ENCODE peak calls at places on chromosomes 11 and 22, in six cellular contexts. G, H, Y, S, L and X are unnamed samples. For H3K4me1, the result is how much of the 10 kb centered on the place peaks cover.

GRCh38 chr22:49998718-49999062 is 13.9 kb downstream of the IL17REL start:
- DNase-seq in G (no peak), H (no peak), Y (no peak), S (no peak), L (no peak), X (peak)

GRCh38 chr22:47626428-47627390 is 864.3 kb downstream of the TBC1D22A start:
- DNase-seq in G (no peak), H (no peak), Y (no peak), S (no peak), L (no peak), X (no peak)

GRCh38 chr11:40130427-40130826 is 1329.0 kb downstream of the LRRC4C start:
- DNase-seq in G (peak), H (peak), Y (no peak), S (no peak), L (no peak), X (no peak)

GRCh38 chr11:27514558-27514957 is 8.0 kb upstream of the LIN7C start:
- DNase-seq in G (no peak), H (no peak), Y (no peak), S (peak), L (no peak), X (no peak)

GRCh38 chr11:42407379-42407778 is 904.4 kb upstream of the API5 start:
- DNase-seq in G (peak), H (peak), Y (no peak), S (no peak), L (no peak), X (no peak)

GRCh38 chr11:1297576-1298473 is 11.6 kb downstream of the TOLLIP start:
- DNase-seq in G (no peak), H (no peak), Y (peak), S (no peak), L (no peak), X (no peak)

GRCh38 chr11:105718641-105719040 is 108.8 kb downstream of the GRIA4 start:
- DNase-seq in G (no peak), H (no peak), Y (no peak), S (no peak), L (no peak), X (no peak)

GRCh38 chr11:63560506-63561179 is 2.5 kb downstream of the PLAAT2 start:
- DNase-seq in G (no peak), H (no peak), Y (no peak), S (peak), L (no peak), X (no peak)

GRCh38 chr22:44493206-44493605 is 4.8 kb downstream of the RTL6 start:
- DNase-seq in G (no peak), H (no peak), Y (no peak), S (no peak), L (peak), X (no peak)

GRCh38 chr11:101584651-101585050 is 844 bp upstream of the TRPC6 start:
- DNase-seq in G (no peak), H (no peak), Y (no peak), S (no peak), L (no peak), X (no peak)

GRCh38 chr22:48459259-48459658 is 1368.4 kb downstream of the BRD1 start:
- DNase-seq in G (no peak), H (no peak), Y (no peak), S (no peak), L (no peak), X (no peak)

GRCh38 chr22:32858121-32858703 is 56.7 kb downstream of the TIMP3 start:
- DNase-seq in G (no peak), H (no peak), Y (no peak), S (no peak), L (no peak), X (no peak)

GRCh38 chr11:79074547-79074946 is 366.3 kb downstream of the TENM4 start:
- DNase-seq in G (no peak), H (no peak), Y (no peak), S (no peak), L (no peak), X (no peak)

GRCh38 chr22:50304528-50305392 is 2.7 kb downstream of the PLXNB2 start:
- DNase-seq in G (no peak), H (no peak), Y (no peak), S (peak), L (no peak), X (peak)

GRCh38 chr11:21484039-21484438 is 708.8 kb upstream of the ANO5 start:
- DNase-seq in G (no peak), H (no peak), Y (no peak), S (no peak), L (no peak), X (no peak)

GRCh38 chr22:43477966-43478365 is 66.2 kb downstream of the MPPED1 start:
- DNase-seq in G (no peak), H (no peak), Y (no peak), S (no peak), L (no peak), X (no peak)

GRCh38 chr22:46098525-46099475 is 51.5 kb upstream of the PPARA start:
- DNase-seq in G (no peak), H (no peak), Y (no peak), S (no peak), L (no peak), X (no peak)

GRCh38 chr11:120612363-120613263 is 101.1 kb downstream of the GRIK4 start:
- DNase-seq in G (no peak), H (no peak), Y (no peak), S (peak), L (no peak), X (no peak)

GRCh38 chr22:49568751-49569285 is 258.9 kb downstream of the BRD1 start:
- DNase-seq in G (no peak), H (no peak), Y (peak), S (no peak), L (no peak), X (peak)

GRCh38 chr11:122769126-122769780 is 69.0 kb upstream of the CRTAM start:
- DNase-seq in G (no peak), H (no peak), Y (no peak), S (no peak), L (no peak), X (no peak)

GRCh38 chr11:129842138-129842537 is 26.5 kb downstream of the TMEM45B start:
- DNase-seq in G (no peak), H (no peak), Y (no peak), S (no peak), L (no peak), X (no peak)

GRCh38 chr11:33721984-33722383 is 14.2 kb downstream of the CD59 start:
- DNase-seq in G (no peak), H (no peak), Y (no peak), S (no peak), L (no peak), X (no peak)

GRCh38 chr11:33722579-33723234 is 13.5 kb downstream of the CD59 start:
- DNase-seq in G (no peak), H (no peak), Y (no peak), S (no peak), L (no peak), X (no peak)

GRCh38 chr11:33724644-33725035 is 11.6 kb downstream of the CD59 start:
- DNase-seq in G (no peak), H (no peak), Y (no peak), S (no peak), L (no peak), X (peak)

GRCh38 chr11:33721291-33721840 is 14.9 kb downstream of the CD59 start:
- DNase-seq in G (no peak), H (no peak), Y (no peak), S (no peak), L (no peak), X (no peak)

GRCh38 chr11:33723238-33723881 is 12.9 kb downstream of the CD59 start:
- DNase-seq in G (no peak), H (no peak), Y (no peak), S (peak), L (no peak), X (no peak)
- H3K4me1 ChIP-seq in G (under half), H (under half), Y (under half), S (under half), L (under half), X (under half)

GRCh38 chr11:96301818-96302217 is 41.2 kb downstream of the MAML2 start:
- DNase-seq in G (no peak), H (no peak), Y (no peak), S (no peak), L (no peak), X (no peak)
- H3K4me1 ChIP-seq in G (under half), H (under half), Y (under half), S (under half), L (under half), X (under half)

DNA sequence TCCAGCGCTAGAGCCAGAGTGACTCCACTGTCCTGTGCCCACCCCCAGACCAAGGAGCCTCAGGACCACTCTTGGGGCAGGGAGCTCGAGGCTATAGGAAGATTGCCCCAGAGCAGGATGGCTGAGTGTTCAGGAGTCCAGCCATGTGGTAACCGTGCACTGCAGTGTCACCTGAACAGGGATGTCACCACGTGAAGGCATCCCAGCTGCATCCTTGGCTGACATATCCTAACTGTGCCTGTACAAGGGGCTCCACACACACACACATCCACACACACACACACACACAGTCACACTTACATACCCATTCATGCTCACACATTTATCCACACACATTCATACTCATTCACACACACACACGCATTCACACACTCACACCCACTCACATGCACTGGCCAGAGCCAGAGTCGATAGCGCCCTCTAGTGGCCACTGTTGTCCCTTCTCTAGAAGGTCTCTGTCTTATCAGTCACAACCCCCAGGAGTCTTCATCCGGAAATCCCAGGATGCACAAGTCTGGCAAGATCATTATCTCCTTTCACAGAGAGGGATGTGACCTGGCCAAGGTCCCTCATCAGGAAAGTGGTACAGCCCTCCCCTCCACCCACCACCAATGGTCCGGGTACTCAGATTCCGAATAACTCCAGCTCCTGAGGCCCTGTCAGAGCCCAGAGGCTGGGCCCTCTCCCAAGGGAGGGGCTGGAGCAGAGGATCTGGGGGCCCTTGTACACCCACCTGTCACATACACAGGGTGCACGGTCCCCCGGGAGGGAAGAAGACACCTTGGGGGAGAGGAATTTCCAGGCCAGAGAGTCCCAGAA is 55.1 kb downstream of the IGLL5 start:
- DNase-seq in G (peak), H (no peak), Y (peak), S (peak), L (peak), X (peak)
- H3K4me1 ChIP-seq in G (under half), H (under half), Y (under half), S (under half), L (under half), X (under half)

DNA sequence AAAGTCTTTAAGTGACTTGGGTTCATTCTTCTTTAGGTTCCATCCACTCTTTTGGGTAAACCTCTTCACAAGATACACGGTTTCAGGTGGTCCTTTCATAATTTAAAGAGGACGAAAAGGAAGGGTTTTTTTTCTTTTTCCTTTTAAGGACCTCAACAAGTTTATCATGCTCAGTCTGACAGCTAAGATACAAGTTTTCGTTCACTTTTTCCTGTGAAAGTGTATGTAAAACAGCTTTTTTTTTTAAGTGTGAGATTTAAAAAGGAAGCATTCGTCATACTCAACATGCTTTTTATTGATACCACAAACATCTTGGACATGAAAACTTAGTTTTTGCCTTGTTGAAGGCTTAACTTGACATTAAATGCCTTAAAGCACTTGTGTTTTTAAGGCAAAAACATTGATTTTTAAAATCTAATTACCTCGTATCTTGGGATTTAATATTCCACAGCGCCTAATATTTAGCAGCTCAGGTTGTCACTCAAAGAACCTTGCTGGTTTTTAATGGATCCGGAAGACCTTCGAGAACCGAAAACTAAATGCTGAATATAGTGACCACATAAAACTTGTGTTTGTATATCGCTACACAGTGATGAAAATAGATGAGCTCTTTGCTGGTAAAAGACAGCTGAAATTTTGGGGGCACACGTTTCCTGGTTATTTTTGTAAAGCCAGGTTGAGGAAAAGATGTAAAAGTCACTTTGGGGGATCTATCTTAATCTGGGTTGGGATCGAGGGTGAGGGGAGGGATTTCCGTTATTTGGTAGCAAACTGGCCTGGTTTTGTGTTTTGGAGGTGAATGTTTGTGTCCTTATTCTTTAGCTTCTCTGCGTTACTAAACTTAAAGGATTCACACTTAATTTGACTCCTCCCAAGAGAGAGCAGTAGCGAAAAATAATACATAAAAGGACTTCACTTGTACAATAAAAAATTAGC is 2.3 kb downstream of the PCF11 start:
- DNase-seq in G (no peak), H (no peak), Y (no peak), S (no peak), L (peak), X (no peak)
- H3K4me1 ChIP-seq in G (under half), H (under half), Y (under half), S (under half), L (under half), X (under half)

GRCh38 chr11:69377029-69377952 is 83.3 kb downstream of the MYEOV start:
- DNase-seq in G (no peak), H (no peak), Y (no peak), S (no peak), L (no peak), X (peak)
- H3K4me1 ChIP-seq in G (under half), H (under half), Y (under half), S (under half), L (under half), X (under half)